ENCODE peak calls at places on chromosomes 4 and X, in eight cellular contexts. One of them, this sample, is unnamed.

GRCh38 chr4:107213880-107214279 is 177.8 kb upstream of the DKK2 start:
- DNase-seq in MCF 10A: no peak
- DNase-seq in hypothalamus: no peak
- DNase-seq in LHCN-M2: no peak
- DNase-seq in OCI-LY7: no peak
- DNase-seq in heart right ventricle: no peak
- DNase-seq in substantia nigra: no peak
- DNase-seq in HuH-7.5: no peak
- DNase-seq in this sample: no peak

GRCh38 chrX:40720811-40721210 is 14.5 kb downstream of the MED14 start:
- DNase-seq in MCF 10A: no peak
- DNase-seq in hypothalamus: no peak
- DNase-seq in LHCN-M2: no peak
- DNase-seq in OCI-LY7: no peak
- DNase-seq in heart right ventricle: no peak
- DNase-seq in substantia nigra: no peak
- DNase-seq in HuH-7.5: no peak
- DNase-seq in this sample: no peak

GRCh38 chr4:14196141-14196540 is 568.6 kb upstream of the BOD1L1 start:
- DNase-seq in MCF 10A: peak; percentile 69
- DNase-seq in hypothalamus: no peak
- DNase-seq in LHCN-M2: peak; percentile 75
- DNase-seq in OCI-LY7: no peak
- DNase-seq in heart right ventricle: peak; percentile 46
- DNase-seq in substantia nigra: no peak
- DNase-seq in HuH-7.5: no peak
- DNase-seq in this sample: peak; percentile 27

GRCh38 chrX:153793291-153793690 is 884 bp downstream of the IDH3G start:
- DNase-seq in MCF 10A: no peak
- DNase-seq in hypothalamus: no peak
- DNase-seq in LHCN-M2: peak; percentile 38
- DNase-seq in OCI-LY7: no peak
- DNase-seq in heart right ventricle: no peak
- DNase-seq in substantia nigra: no peak
- DNase-seq in HuH-7.5: no peak
- DNase-seq in this sample: peak; percentile 21

GRCh38 chr4:86587016-86587713 is 7.0 kb upstream of the PTPN13 start:
- DNase-seq in MCF 10A: no peak
- DNase-seq in hypothalamus: no peak
- DNase-seq in LHCN-M2: no peak
- DNase-seq in OCI-LY7: no peak
- DNase-seq in heart right ventricle: no peak
- DNase-seq in substantia nigra: no peak
- DNase-seq in HuH-7.5: no peak
- DNase-seq in this sample: no peak

GRCh38 chr4:1986578-1987210 is 22.1 kb downstream of the NELFA start:
- DNase-seq in MCF 10A: no peak
- DNase-seq in hypothalamus: no peak
- DNase-seq in LHCN-M2: no peak
- DNase-seq in OCI-LY7: no peak
- DNase-seq in heart right ventricle: no peak
- DNase-seq in substantia nigra: no peak
- DNase-seq in HuH-7.5: no peak
- DNase-seq in this sample: no peak

GRCh38 chrX:1788300-1788911 is 173.5 kb downstream of the ASMT start:
- DNase-seq in MCF 10A: no peak
- DNase-seq in hypothalamus: no peak
- DNase-seq in LHCN-M2: no peak
- DNase-seq in OCI-LY7: no peak
- DNase-seq in heart right ventricle: no peak
- DNase-seq in substantia nigra: no peak
- DNase-seq in HuH-7.5: no peak
- DNase-seq in this sample: no peak

GRCh38 chr4:85854543-85854942 is 379.6 kb downstream of the ARHGAP24 start:
- DNase-seq in MCF 10A: no peak
- DNase-seq in hypothalamus: no peak
- DNase-seq in LHCN-M2: peak; percentile 47
- DNase-seq in OCI-LY7: no peak
- DNase-seq in heart right ventricle: no peak
- DNase-seq in substantia nigra: no peak
- DNase-seq in HuH-7.5: no peak
- DNase-seq in this sample: no peak

GRCh38 chr4:40003986-40004385 is 26.3 kb upstream of the PDS5A start:
- DNase-seq in MCF 10A: no peak
- DNase-seq in hypothalamus: peak; percentile 29
- DNase-seq in LHCN-M2: peak; percentile 43
- DNase-seq in OCI-LY7: peak; percentile 26
- DNase-seq in heart right ventricle: no peak
- DNase-seq in substantia nigra: no peak
- DNase-seq in HuH-7.5: no peak
- DNase-seq in this sample: no peak

GRCh38 chr4:124631760-124632159 is 80.8 kb downstream of the ANKRD50 start:
- DNase-seq in MCF 10A: peak; percentile 98
- DNase-seq in hypothalamus: no peak
- DNase-seq in LHCN-M2: peak; percentile 88
- DNase-seq in OCI-LY7: no peak
- DNase-seq in heart right ventricle: no peak
- DNase-seq in substantia nigra: peak; percentile 12
- DNase-seq in HuH-7.5: no peak
- DNase-seq in this sample: no peak

GRCh38 chr4:47837582-47838294 is at the start of gene CORIN:
- DNase-seq in MCF 10A: no peak
- DNase-seq in hypothalamus: no peak
- DNase-seq in LHCN-M2: no peak
- DNase-seq in OCI-LY7: no peak
- DNase-seq in heart right ventricle: peak; percentile 41
- DNase-seq in substantia nigra: no peak
- DNase-seq in HuH-7.5: no peak
- DNase-seq in this sample: peak; percentile 53

GRCh38 chr4:25950476-25951389 is 36.7 kb downstream of the SMIM20 start:
- DNase-seq in MCF 10A: no peak
- DNase-seq in hypothalamus: no peak
- DNase-seq in LHCN-M2: no peak
- DNase-seq in OCI-LY7: no peak
- DNase-seq in heart right ventricle: no peak
- DNase-seq in substantia nigra: no peak
- DNase-seq in HuH-7.5: no peak
- DNase-seq in this sample: no peak

GRCh38 chrX:33725556-33726232 is 406.4 kb downstream of the FAM47A start:
- DNase-seq in MCF 10A: peak; percentile 73
- DNase-seq in hypothalamus: no peak
- DNase-seq in LHCN-M2: peak; percentile 1
- DNase-seq in OCI-LY7: no peak
- DNase-seq in heart right ventricle: no peak
- DNase-seq in substantia nigra: no peak
- DNase-seq in HuH-7.5: no peak
- DNase-seq in this sample: peak; percentile 7

GRCh38 chr4:107247738-107248137 is 211.6 kb upstream of the DKK2 start:
- DNase-seq in MCF 10A: no peak
- DNase-seq in hypothalamus: no peak
- DNase-seq in LHCN-M2: peak; percentile 52
- DNase-seq in OCI-LY7: no peak
- DNase-seq in heart right ventricle: no peak
- DNase-seq in substantia nigra: no peak
- DNase-seq in HuH-7.5: no peak
- DNase-seq in this sample: no peak

GRCh38 chrX:20116575-20117240 is at the start of gene MAP7D2:
- DNase-seq in MCF 10A: no peak
- DNase-seq in hypothalamus: peak; percentile 19
- DNase-seq in LHCN-M2: no peak
- DNase-seq in OCI-LY7: no peak
- DNase-seq in heart right ventricle: no peak
- DNase-seq in substantia nigra: peak; percentile 16
- DNase-seq in HuH-7.5: no peak
- DNase-seq in this sample: no peak

This sample was measured in mucosa of descending colon.